ENCODE peak calls at places on chromosomes 6 and 20, in eight cellular contexts. E is fibroblast of mammary gland; C is GM03348; H is endodermal cell; T is CD8-positive, alpha-beta memory T cell; A is stimulated activated CD4-positive, alpha-beta T cell treated with anti-CD3 and anti-CD28 coated beads, Interleukin-2, amount 100 ng/mL, for 48 hours; L is dermis blood vessel endothelial cell; P is glutamatergic neuron. R is an unnamed sample.

GRCh38 chr6:139713416-139713815 is 339.0 kb upstream of the CITED2 start:
- DNase-seq in E (no peak), C (no peak), H (no peak), T (no peak), A (no peak), L (no peak), P (no peak), R (no peak)

GRCh38 chr20:50916934-50917333 is 14.3 kb downstream of the ADNP start:
- DNase-seq in E (no peak), C (no peak), H (no peak), T (no peak), A (no peak), L (no peak), P (no peak), R (no peak)

GRCh38 chr6:5333653-5334052 is 72.3 kb downstream of the FARS2 start:
- DNase-seq in E (peak), C (peak), H (no peak), T (no peak), A (no peak), L (peak), P (no peak), R (no peak)

GRCh38 chr6:90088009-90088408 is 193.7 kb downstream of the GJA10 start:
- DNase-seq in E (peak), C (peak), H (no peak), T (no peak), A (no peak), L (peak), P (no peak), R (no peak)

GRCh38 chr6:46850781-46851180 is 57.6 kb downstream of the MEP1A start:
- DNase-seq in E (peak), C (no peak), H (no peak), T (no peak), A (no peak), L (peak), P (no peak), R (no peak)

GRCh38 chr6:44511126-44511525 is 123.6 kb downstream of the CDC5L start:
- DNase-seq in E (no peak), C (no peak), H (no peak), T (no peak), A (no peak), L (no peak), P (no peak), R (no peak)

GRCh38 chr6:13331516-13332348 is 3.4 kb upstream of the TBC1D7 start:
- DNase-seq in E (peak), C (peak), H (peak), T (no peak), A (no peak), L (peak), P (no peak), R (no peak)

GRCh38 chr6:128339635-128340436 is 180.6 kb downstream of the PTPRK start:
- DNase-seq in E (no peak), C (no peak), H (no peak), T (no peak), A (no peak), L (no peak), P (no peak), R (no peak)

GRCh38 chr20:16387661-16388060 is 185.6 kb downstream of the KIF16B start:
- DNase-seq in E (no peak), C (no peak), H (no peak), T (no peak), A (no peak), L (no peak), P (no peak), R (no peak)

GRCh38 chr6:17240803-17241500 is 40.2 kb upstream of the RBM24 start:
- DNase-seq in E (no peak), C (no peak), H (no peak), T (no peak), A (no peak), L (no peak), P (no peak), R (no peak)

GRCh38 chr6:163343609-163344008 is 70.9 kb upstream of the QKI start:
- DNase-seq in E (no peak), C (no peak), H (no peak), T (no peak), A (no peak), L (no peak), P (no peak), R (no peak)